ENCODE peak calls at places on chromosomes 5 and 9, in eight cellular contexts. Y is body of pancreas, B is foreskin fibroblast, G is adrenal gland, V is choroid plexus epithelial cell, T is RWPE2, J is fibroblast of lung, A is OCI-LY7. P is an unnamed sample.

GRCh38 chr5:36842087-36842486 is 34.5 kb upstream of the NIPBL start:
- DNase-seq in Y (no peak), B (no peak), G (no peak), V (no peak), T (no peak), J (no peak), A (no peak), P (no peak)

GRCh38 chr5:59188415-59189225 is 605.7 kb downstream of the RAB3C start:
- DNase-seq in Y (peak; percentile 77), B (peak; percentile 48), G (peak; percentile 52), V (peak; percentile 89), T (no peak), J (peak; percentile 63), A (peak; percentile 65), P (peak; percentile 21)

GRCh38 chr5:65769539-65769938 is 47.5 kb downstream of the NLN start:
- DNase-seq in Y (no peak), B (peak; percentile 80), G (no peak), V (peak; percentile 94), T (no peak), J (peak; percentile 97), A (no peak), P (no peak)

GRCh38 chr5:139670369-139671095 is 22.4 kb downstream of the CXXC5 start:
- DNase-seq in Y (no peak), B (no peak), G (no peak), V (no peak), T (no peak), J (peak; percentile 73), A (peak; percentile 98), P (peak; percentile 65)

GRCh38 chr9:16625831-16626230 is 244.6 kb downstream of the BNC2 start:
- DNase-seq in Y (no peak), B (no peak), G (no peak), V (peak; percentile 74), T (no peak), J (peak; percentile 78), A (no peak), P (no peak)

GRCh38 chr9:32590898-32591297 is 17.9 kb upstream of the NDUFB6 start:
- DNase-seq in Y (no peak), B (no peak), G (no peak), V (no peak), T (no peak), J (peak; percentile 54), A (no peak), P (no peak)

GRCh38 chr9:108048406-108049025 is 558.9 kb upstream of the KLF4 start:
- DNase-seq in Y (no peak), B (no peak), G (no peak), V (no peak), T (no peak), J (no peak), A (no peak), P (no peak)

GRCh38 chr5:56185777-56186311 is 47.3 kb downstream of the ANKRD55 start:
- DNase-seq in Y (no peak), B (no peak), G (no peak), V (no peak), T (no peak), J (no peak), A (no peak), P (no peak)

GRCh38 chr5:179113945-179114641 is 53.9 kb downstream of the ZNF354C start:
- DNase-seq in Y (no peak), B (no peak), G (no peak), V (no peak), T (peak; percentile 34), J (no peak), A (no peak), P (no peak)

GRCh38 chr9:89677696-89678393 is 73.0 kb downstream of the GADD45G start:
- DNase-seq in Y (peak; percentile 69), B (no peak), G (no peak), V (no peak), T (no peak), J (no peak), A (no peak), P (no peak)

GRCh38 chr9:135087899-135088347 is 455 bp downstream of the OLFM1 start:
- DNase-seq in Y (no peak), B (no peak), G (no peak), V (no peak), T (no peak), J (no peak), A (no peak), P (no peak)

GRCh38 chr5:57703726-57704125 is 221.1 kb upstream of the ACTBL2 start:
- DNase-seq in Y (no peak), B (no peak), G (no peak), V (no peak), T (no peak), J (peak; percentile 85), A (no peak), P (no peak)

GRCh38 chr9:98022447-98022846 is 34.1 kb upstream of the NANS start:
- DNase-seq in Y (no peak), B (peak; percentile 32), G (no peak), V (no peak), T (peak; percentile 23), J (peak; percentile 71), A (no peak), P (no peak)

GRCh38 chr9:127628644-127629467 is 16.8 kb downstream of the STXBP1 start:
- DNase-seq in Y (peak; percentile 21), B (no peak), G (peak; percentile 78), V (no peak), T (no peak), J (peak; percentile 22), A (no peak), P (no peak)

GRCh38 chr9:127627494-127627855 is 15.4 kb downstream of the STXBP1 start:
- DNase-seq in Y (no peak), B (no peak), G (no peak), V (no peak), T (no peak), J (no peak), A (no peak), P (no peak)

GRCh38 chr9:127626752-127627493 is 14.8 kb downstream of the STXBP1 start:
- DNase-seq in Y (no peak), B (no peak), G (no peak), V (no peak), T (no peak), J (no peak), A (no peak), P (no peak)

GRCh38 chr9:127633216-127633615 is 21.1 kb downstream of the STXBP1 start:
- DNase-seq in Y (no peak), B (no peak), G (no peak), V (no peak), T (no peak), J (no peak), A (no peak), P (no peak)

GRCh38 chr9:127629468-127630081 is 17.5 kb downstream of the STXBP1 start:
- DNase-seq in Y (no peak), B (no peak), G (peak; percentile 69), V (peak; percentile 58), T (no peak), J (peak; percentile 27), A (no peak), P (no peak)
- TF ChIP-seq CTCF in Y (no peak), B (no peak), G (no peak), V (peak; percentile 49), T (no peak), J (no peak), A (no peak), P (no peak)

GRCh38 chr5:127981498-127981897 is 102.1 kb upstream of the SLC12A2 start:
- DNase-seq in Y (no peak), B (no peak), G (no peak), V (no peak), T (no peak), J (no peak), A (no peak), P (no peak)

GRCh38 chr5:127978738-127979300 is 104.7 kb upstream of the SLC12A2 start:
- DNase-seq in Y (no peak), B (no peak), G (no peak), V (no peak), T (no peak), J (no peak), A (no peak), P (no peak)

GRCh38 chr5:127976991-127977717 is 106.4 kb upstream of the SLC12A2 start:
- DNase-seq in Y (no peak), B (no peak), G (no peak), V (no peak), T (no peak), J (no peak), A (no peak), P (no peak)

GRCh38 chr5:127979475-127979874 is 104.1 kb upstream of the SLC12A2 start:
- DNase-seq in Y (no peak), B (no peak), G (no peak), V (no peak), T (no peak), J (no peak), A (no peak), P (no peak)

DNA sequence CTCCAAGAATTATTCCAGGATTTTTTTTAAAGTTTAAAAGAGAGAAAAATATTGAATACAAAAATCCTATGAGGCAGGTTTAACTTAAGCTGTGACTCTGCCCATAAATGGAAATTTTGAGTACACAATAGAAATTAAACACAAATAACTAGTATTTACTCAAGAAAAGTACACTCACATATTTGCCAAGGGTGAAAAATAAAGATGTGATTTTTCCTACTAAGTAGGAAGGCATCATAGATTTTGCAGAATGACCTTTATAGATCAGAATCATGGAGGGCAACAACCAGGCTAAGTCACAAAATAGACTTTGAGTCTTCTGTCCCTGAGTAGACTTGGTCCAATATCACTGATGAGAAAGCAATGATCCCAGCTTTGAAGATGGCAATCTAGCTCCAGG is 102.7 kb upstream of the SLC12A2 start:
- DNase-seq in Y (no peak), B (no peak), G (no peak), V (no peak), T (no peak), J (no peak), A (no peak), P (no peak)
- TF ChIP-seq CTCF in Y (no peak), B (no peak), G (no peak), V (no peak), T (no peak), J (no peak), A (no peak), P (no peak)

DNA sequence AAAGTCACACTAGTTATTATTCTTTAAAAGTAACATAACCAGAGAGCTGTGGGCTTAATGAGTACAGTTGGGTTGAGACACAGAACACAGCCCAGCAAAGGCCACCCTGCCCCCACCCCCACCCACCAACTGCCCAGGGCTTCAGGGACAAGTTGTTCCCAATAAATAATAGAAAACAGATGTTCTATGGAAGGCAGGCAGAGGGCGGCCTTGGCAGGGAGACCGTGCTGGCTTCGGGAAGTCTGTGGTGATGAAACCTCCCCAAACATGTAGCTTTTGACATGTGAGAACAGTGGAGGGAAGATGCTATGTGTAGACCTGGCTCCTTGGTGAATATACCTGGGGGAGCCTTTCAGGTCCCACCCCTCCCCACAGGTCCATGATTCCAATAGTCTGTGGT is 10.0 kb downstream of the TRAF1 start:
- DNase-seq in Y (peak; percentile 63), B (peak; percentile 88), G (peak; percentile 83), V (peak; percentile 78), T (no peak), J (no peak), A (no peak), P (no peak)
- TF ChIP-seq CTCF in Y (peak; percentile 7), B (no peak), G (peak; percentile 32), V (peak; percentile 53), T (peak; percentile 32), J (no peak), A (no peak), P (no peak)

DNA sequence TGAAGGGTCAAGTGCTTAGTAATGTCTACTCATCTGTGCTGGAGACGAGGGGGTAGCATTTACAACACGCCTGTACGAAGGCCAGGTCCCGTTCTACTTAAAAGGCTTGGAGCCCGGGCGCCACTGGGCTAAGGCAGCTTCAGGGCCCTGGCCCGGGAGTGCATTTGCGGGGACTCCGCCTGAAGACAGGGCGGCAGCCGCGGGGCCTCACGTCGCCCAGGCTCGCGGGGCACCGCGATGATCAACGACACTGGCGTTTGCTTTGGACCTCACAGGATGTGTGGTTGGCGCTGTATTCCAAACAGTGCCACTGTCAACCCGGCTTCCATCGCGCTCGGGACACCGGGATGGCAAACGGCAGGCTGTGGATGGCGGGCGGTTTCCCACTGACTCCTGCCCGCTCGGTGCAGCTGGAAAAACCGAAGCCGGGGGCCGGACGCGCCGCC is 1.1 kb upstream of the TENT4A start:
- DNase-seq in Y (peak; percentile 59), B (peak; percentile 61), G (peak; percentile 63), V (peak; percentile 70), T (no peak), J (peak; percentile 87), A (peak; percentile 56), P (peak; percentile 55)
- TF ChIP-seq CTCF in Y (peak; percentile 26), B (no peak), G (no peak), V (peak; percentile 31), T (peak; percentile 12), J (no peak), A (no peak), P (no peak)